ENCODE peak calls at places on chromosome 9, in six cellular contexts. Y, A, T, S, R and D are unnamed samples.

GRCh38 chr9:69674112-69674511 is 1.9 kb upstream of the APBA1 start:
- DNase-seq in Y (no peak), A (peak; percentile 77), T (no peak), S (no peak), R (no peak), D (no peak)

GRCh38 chr9:98226516-98226915 is 28.9 kb downstream of the TBC1D2 start:
- DNase-seq in Y (no peak), A (no peak), T (no peak), S (no peak), R (no peak), D (no peak)

GRCh38 chr9:106179181-106179580 is 484.8 kb downstream of the TMEM38B start:
- DNase-seq in Y (no peak), A (no peak), T (no peak), S (no peak), R (no peak), D (no peak)

GRCh38 chr9:129933709-129934586 is 98.7 kb downstream of the USP20 start:
- DNase-seq in Y (no peak), A (no peak), T (peak; percentile 26), S (no peak), R (no peak), D (no peak)

GRCh38 chr9:124852829-124853531 is at the start of gene WDR38:
- DNase-seq in Y (peak; percentile 70), A (peak; percentile 93), T (no peak), S (peak; percentile 79), R (peak; percentile 82), D (peak; percentile 91)

GRCh38 chr9:16147726-16148125 is 594.9 kb downstream of the CCDC171 start:
- DNase-seq in Y (no peak), A (no peak), T (no peak), S (no peak), R (no peak), D (no peak)

GRCh38 chr9:137679695-137680305 is 61.0 kb downstream of the EHMT1 start:
- DNase-seq in Y (no peak), A (no peak), T (no peak), S (no peak), R (no peak), D (no peak)

GRCh38 chr9:112437406-112437805 is 49.2 kb upstream of the KIAA1958 start:
- DNase-seq in Y (no peak), A (no peak), T (no peak), S (no peak), R (no peak), D (no peak)

GRCh38 chr9:100317706-100318105 is 35.0 kb downstream of the TEX10 start:
- DNase-seq in Y (peak; percentile 52), A (no peak), T (peak; percentile 56), S (no peak), R (no peak), D (no peak)

DNA sequence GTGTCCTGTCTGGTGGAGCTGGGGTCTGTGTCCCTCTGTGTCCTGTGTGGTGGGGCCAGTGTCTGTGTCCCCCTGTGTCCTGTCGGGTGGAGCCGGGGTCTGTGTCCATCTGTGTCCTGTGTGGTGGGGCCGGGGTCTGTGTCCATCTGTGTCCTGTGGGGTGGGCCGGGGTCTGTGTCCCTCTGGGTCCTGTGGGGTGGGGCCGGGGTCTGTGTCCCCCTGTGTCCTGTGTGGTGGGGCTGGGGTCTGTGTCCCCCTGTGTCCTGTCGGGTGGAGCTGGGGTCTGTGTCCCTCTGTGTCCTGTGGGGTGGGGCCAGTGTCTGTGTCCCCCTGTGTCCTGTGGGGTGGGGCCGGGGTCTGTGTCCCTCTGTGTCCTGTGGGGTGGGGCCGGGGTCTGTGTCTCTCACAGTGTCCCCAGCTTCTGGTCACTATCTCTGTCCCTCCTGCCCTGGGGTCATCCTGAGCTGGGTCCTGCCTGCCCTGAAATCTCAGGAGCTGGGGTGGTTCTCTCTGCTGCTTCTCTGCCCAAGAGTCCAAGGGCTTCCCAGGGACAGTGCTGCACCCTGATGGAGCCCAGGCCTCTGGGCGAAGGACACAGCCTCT is 131.2 kb downstream of the RXRA start:
- DNase-seq in Y (no peak), A (no peak), T (no peak), S (peak; percentile 16), R (no peak), D (no peak)
- H3K27ac ChIP-seq in Y (no peak overlapping the region), A (no peak overlapping the region), T (peak overlapping the region; percentile 97), S (peak overlapping the region; percentile 56), R (peak overlapping the region; percentile 94), D (no peak overlapping the region)

GRCh38 chr9:37341704-37342103 is 80.8 kb upstream of the GRHPR start:
- DNase-seq in Y (no peak), A (no peak), T (no peak), S (no peak), R (no peak), D (no peak)

GRCh38 chr9:37340961-37341360 is 81.5 kb upstream of the GRHPR start:
- DNase-seq in Y (no peak), A (no peak), T (no peak), S (no peak), R (no peak), D (no peak)

GRCh38 chr9:37342895-37343294 is 79.6 kb upstream of the GRHPR start:
- DNase-seq in Y (no peak), A (no peak), T (no peak), S (no peak), R (no peak), D (no peak)

GRCh38 chr9:37343724-37344123 is 78.8 kb upstream of the GRHPR start:
- DNase-seq in Y (no peak), A (no peak), T (no peak), S (no peak), R (no peak), D (no peak)

GRCh38 chr9:37342493-37342892 is 80.0 kb upstream of the GRHPR start:
- DNase-seq in Y (no peak), A (no peak), T (no peak), S (no peak), R (no peak), D (no peak)
- H3K27ac ChIP-seq in Y (no peak overlapping the region), A (no peak overlapping the region), T (no peak overlapping the region), S (no peak overlapping the region), R (no peak overlapping the region), D (no peak overlapping the region)

DNA sequence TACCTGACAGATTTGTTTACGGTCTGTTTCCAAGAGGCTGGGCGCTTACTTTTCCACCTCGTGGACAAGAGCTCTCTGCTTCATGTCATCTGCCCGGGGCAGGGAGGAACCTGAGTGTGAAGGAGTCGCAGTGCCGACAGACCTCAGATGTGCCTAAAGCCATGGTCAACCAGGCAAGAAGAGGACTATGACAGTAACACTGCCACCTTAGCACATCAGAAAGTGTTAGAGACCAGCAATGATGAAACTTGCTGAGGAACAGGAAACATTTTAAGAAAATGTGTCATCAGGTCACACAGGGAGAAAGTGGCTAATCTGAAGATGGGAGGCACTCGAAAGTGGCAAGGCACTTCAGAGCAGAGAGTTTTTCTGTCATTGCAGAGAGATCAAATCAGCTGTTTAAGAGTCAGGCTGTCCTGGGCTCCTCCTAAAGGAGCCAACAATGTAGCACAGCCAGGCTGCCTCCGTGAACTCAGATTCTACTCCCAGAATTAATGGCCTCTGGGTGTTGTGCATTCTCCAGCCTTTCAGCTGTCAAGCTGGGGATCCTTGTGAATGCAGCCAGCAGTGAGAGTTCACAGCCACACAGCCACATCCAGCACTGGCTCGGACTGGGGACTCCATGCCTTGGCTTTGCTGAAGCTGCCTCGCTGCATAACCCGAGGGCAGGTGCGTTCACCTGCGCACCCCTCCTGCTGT is 94.6 kb downstream of the RAPGEF1 start:
- DNase-seq in Y (no peak), A (no peak), T (no peak), S (no peak), R (no peak), D (no peak)
- H3K27ac ChIP-seq in Y (no peak overlapping the region), A (no peak overlapping the region), T (no peak overlapping the region), S (no peak overlapping the region), R (no peak overlapping the region), D (no peak overlapping the region)

DNA sequence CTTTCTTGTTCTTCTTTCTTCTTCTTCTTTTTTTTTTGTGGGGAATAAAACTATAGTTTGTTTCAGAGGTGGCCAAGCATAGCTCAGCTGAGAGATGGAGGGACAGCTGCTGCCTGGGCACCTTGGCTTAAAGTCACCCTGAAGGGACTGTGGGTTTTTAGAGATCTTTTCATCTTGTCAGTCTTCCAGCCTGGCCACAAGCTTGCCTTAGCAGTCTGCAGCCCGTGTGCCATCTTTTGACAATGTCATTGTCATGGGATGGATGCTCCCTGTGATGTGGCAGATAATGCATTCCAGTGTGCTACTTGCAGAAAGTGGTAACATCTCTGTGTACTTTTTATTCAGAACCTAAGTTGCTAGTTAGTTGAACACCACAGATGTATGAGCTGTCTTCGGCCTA is 280.8 kb downstream of the FANCC start:
- DNase-seq in Y (no peak), A (no peak), T (no peak), S (no peak), R (no peak), D (no peak)
- H3K27ac ChIP-seq in Y (peak overlapping the region; percentile 90), A (no peak overlapping the region), T (no peak overlapping the region), S (no peak overlapping the region), R (peak overlapping the region; percentile 54), D (peak overlapping the region; percentile 39)